ENCODE peak calls at places on chromosomes 7 and 10, in nine cellular contexts. R is skeletal muscle cell; Z is IMR-90; M is fibroblast of the aortic adventitia; Q is A549; H is stimulated activated CD8-positive, alpha-beta memory T cell treated with anti-CD3 and anti-CD28 coated beads, Interleukin-15, amount 100 ng/mL, for 48 hours; W is ELR; O is left cardiac atrium; C is activated T-cell treated with anti-CD3 and anti-CD28 coated beads, Interleukin-2, amount 50 U/mL, for 4 hours. G is an unnamed sample.
A peak's percentile ranks its signal among the peaks of the same experiment; 100 is the strongest.

GRCh38 chr10:22183771-22184466 is 33.9 kb downstream of the EBLN1 start:
- DNase-seq in R (no peak), O (no peak), H (no peak), W (no peak), Z (peak; percentile 31), Q (no peak), M (peak; percentile 21), C (no peak), G (no peak)

GRCh38 chr10:7662522-7662921 is 4.2 kb downstream of the ITIH5 start:
- DNase-seq in M (no peak), O (no peak), Q (no peak), H (no peak), W (no peak), Z (no peak), R (no peak), C (no peak), G (no peak)

GRCh38 chr10:114821915-114822770 is 563 bp downstream of the FHIP2A start:
- DNase-seq in M (peak; percentile 18), H (peak; percentile 20), Q (peak; percentile 26), O (peak; percentile 29), C (peak; percentile 41), R (no peak), Z (peak; percentile 14), W (peak; percentile 54), G (peak; percentile 58)

GRCh38 chr7:100167912-100168323 is 499 bp downstream of the GAL3ST4 start:
- DNase-seq in W (no peak), H (no peak), R (no peak), O (no peak), C (no peak), Z (no peak), Q (no peak), M (peak; percentile 25), G (no peak)

GRCh38 chr7:75624134-75624832 is 114.5 kb downstream of the HIP1 start:
- DNase-seq in W (no peak), R (peak; percentile 43), O (peak; percentile 71), M (peak; percentile 78), C (no peak), Z (peak; percentile 72), Q (no peak), H (no peak), G (no peak)

GRCh38 chr10:78656815-78657621 is 411.7 kb upstream of the ZMIZ1 start:
- DNase-seq in R (no peak), O (peak; percentile 33), Z (no peak), C (no peak), W (no peak), Q (no peak), H (no peak), M (no peak), G (no peak)

GRCh38 chr7:134985894-134986362 is 380 bp upstream of the AGBL3 start:
- DNase-seq in C (no peak), R (no peak), W (no peak), Z (no peak), M (no peak), H (no peak), O (no peak), Q (no peak), G (no peak)

GRCh38 chr10:20922461-20922860 is 25.4 kb upstream of the NEBL start:
- DNase-seq in Z (no peak), O (no peak), M (no peak), C (no peak), R (no peak), W (no peak), Q (no peak), H (no peak), G (no peak)

GRCh38 chr7:155670521-155670920 is 26.1 kb downstream of the RBM33 start:
- DNase-seq in H (no peak), C (no peak), W (no peak), O (no peak), Q (no peak), R (no peak), Z (no peak), M (no peak), G (no peak)

GRCh38 chr10:33234779-33235178 is 99.7 kb downstream of the NRP1 start:
- DNase-seq in O (peak; percentile 51), C (no peak), W (no peak), M (peak; percentile 63), R (no peak), H (no peak), Q (no peak), Z (no peak), G (no peak)

GRCh38 chr10:81082621-81083376 is 545.1 kb downstream of the SH2D4B start:
- DNase-seq in Z (no peak), W (no peak), Q (no peak), H (no peak), R (no peak), C (no peak), M (no peak), O (no peak), G (no peak)

GRCh38 chr7:142790056-142790455 is 19.3 kb downstream of the PRSS2 start:
- DNase-seq in R (no peak), C (no peak), M (no peak), Z (no peak), W (no peak), H (no peak), O (no peak), Q (no peak), G (no peak)

GRCh38 chr7:19984231-19984632 is 210.8 kb upstream of the TMEM196 start:
- DNase-seq in R (no peak), O (no peak), C (no peak), Q (no peak), M (no peak), Z (no peak), H (no peak), W (no peak), G (no peak)

GRCh38 chr10:8130973-8131911 is 76.8 kb downstream of the GATA3 start:
- DNase-seq in O (no peak), H (no peak), C (no peak), W (peak; percentile 64), M (peak; percentile 9), Z (peak; percentile 15), R (no peak), Q (peak; percentile 36), G (peak; percentile 43)

GRCh38 chr7:93902777-93903423 is 3.5 kb upstream of the GNGT1 start:
- DNase-seq in Q (no peak), M (peak; percentile 77), R (no peak), O (peak; percentile 26), C (no peak), W (peak; percentile 61), Z (peak; percentile 75), H (no peak), G (peak; percentile 43)

GRCh38 chr7:13602036-13602435 is 387.4 kb downstream of the ETV1 start:
- DNase-seq in O (no peak), W (no peak), M (no peak), Z (no peak), R (no peak), Q (no peak), C (no peak), H (no peak), G (no peak)

GRCh38 chr10:117503170-117503885 is 39.2 kb upstream of the EMX2 start:
- DNase-seq in M (peak; percentile 15), Z (no peak), Q (no peak), C (no peak), R (no peak), H (no peak), W (no peak), O (no peak), G (no peak)

GRCh38 chr7:150852371-150852905 is at the start of gene AOC1:
- DNase-seq in M (no peak), W (no peak), C (no peak), Z (no peak), Q (no peak), R (no peak), O (no peak), H (no peak), G (peak; percentile 67)

GRCh38 chr10:101778781-101779543 is 3.0 kb upstream of the FGF8 start:
- DNase-seq in C (no peak), R (no peak), M (peak; percentile 15), W (no peak), O (no peak), Z (no peak), H (no peak), Q (no peak), G (peak; percentile 50)

GRCh38 chr10:71419750-71420149 is 23.0 kb downstream of the CDH23 start:
- DNase-seq in C (no peak), Q (no peak), W (no peak), O (no peak), H (no peak), Z (no peak), R (no peak), M (no peak), G (no peak)

GRCh38 chr10:29132821-29133156 is 156.1 kb upstream of the LYZL1 start:
- DNase-seq in W (no peak), C (no peak), H (no peak), R (no peak), O (peak; percentile 33), M (no peak), Z (no peak), Q (no peak), G (no peak)

GRCh38 chr7:103379270-103379975 is 32.0 kb downstream of the PSMC2 start:
- DNase-seq in Q (no peak), O (no peak), W (peak; percentile 7), Z (no peak), R (no peak), C (no peak), H (no peak), M (no peak), G (no peak)

GRCh38 chr10:71486465-71487114 is 89.9 kb downstream of the CDH23 start:
- DNase-seq in O (peak; percentile 51), Z (peak; percentile 2), R (no peak), H (peak; percentile 20), Q (no peak), M (peak; percentile 47), W (peak; percentile 47), C (no peak), G (peak; percentile 61)

GRCh38 chr7:19079066-19079465 is 38.4 kb downstream of the TWIST1 start:
- DNase-seq in Q (no peak), W (peak; percentile 51), H (no peak), C (no peak), O (no peak), M (peak; percentile 22), Z (peak; percentile 69), R (peak; percentile 31), G (no peak)

GRCh38 chr7:46859963-46860475 is 721.9 kb downstream of the TNS3 start:
- DNase-seq in M (peak; percentile 41), W (peak; percentile 75), R (peak; percentile 86), C (no peak), Q (no peak), O (peak; percentile 53), Z (peak; percentile 74), H (no peak), G (no peak)

GRCh38 chr7:133535308-133535707 is 282.4 kb downstream of the EXOC4 start:
- DNase-seq in O (no peak), Z (no peak), Q (no peak), M (no peak), H (no peak), W (no peak), C (no peak), R (no peak), G (no peak)

GRCh38 chr10:70442332-70442988 is 979 bp upstream of the NODAL start:
- DNase-seq in H (no peak), M (no peak), Q (no peak), R (no peak), C (no peak), O (no peak), Z (no peak), W (no peak), G (peak; percentile 39)

GRCh38 chr7:7100432-7100849 is 81.9 kb upstream of the C1GALT1 start:
- DNase-seq in M (no peak), Q (no peak), W (no peak), Z (no peak), C (no peak), H (no peak), R (no peak), O (no peak), G (no peak)

GRCh38 chr7:9600974-9601373 is 1167.6 kb downstream of the NXPH1 start:
- DNase-seq in Z (no peak), H (no peak), O (no peak), R (no peak), W (peak; percentile 0), Q (no peak), M (no peak), C (no peak), G (peak; percentile 49)

GRCh38 chr10:47024399-47025252 is 113.4 kb downstream of the PTPN20 start:
- DNase-seq in C (peak; percentile 68), R (no peak), H (peak; percentile 53), Z (peak; percentile 62), W (peak; percentile 63), Q (peak; percentile 87), M (peak; percentile 55), O (peak; percentile 60), G (peak; percentile 76)

GRCh38 chr7:151381333-151382078 is 28.3 kb downstream of the WDR86 start:
- DNase-seq in O (no peak), C (peak; percentile 46), R (no peak), Q (no peak), M (no peak), H (peak; percentile 2), W (no peak), Z (no peak), G (no peak)